ENCODE peak calls at places on chromosomes 12 and 14, in nine cellular contexts. One of them, this sample, is unnamed.

GRCh38 chr12:106030210-106031175 is 108.3 kb downstream of the NUAK1 start:
- DNase-seq in colonic mucosa: no peak
- DNase-seq in BE2C: no peak
- DNase-seq in K562: no peak
- DNase-seq in bronchial epithelial cell: peak; percentile 87
- DNase-seq in upper lobe of right lung: no peak
- DNase-seq in right lobe of liver: no peak
- DNase-seq in ovary: no peak
- DNase-seq in CD8-positive, alpha-beta memory T cell: no peak
- DNase-seq in this sample: no peak

GRCh38 chr14:65594153-65594881 is 181.8 kb downstream of the FUT8 start:
- DNase-seq in colonic mucosa: peak; percentile 73
- DNase-seq in BE2C: no peak
- DNase-seq in K562: no peak
- DNase-seq in bronchial epithelial cell: peak; percentile 35
- DNase-seq in upper lobe of right lung: no peak
- DNase-seq in right lobe of liver: peak; percentile 72
- DNase-seq in ovary: no peak
- DNase-seq in CD8-positive, alpha-beta memory T cell: no peak
- DNase-seq in this sample: no peak

GRCh38 chr12:59452259-59452658 is 143.6 kb upstream of the SLC16A7 start:
- DNase-seq in colonic mucosa: no peak
- DNase-seq in BE2C: no peak
- DNase-seq in K562: no peak
- DNase-seq in bronchial epithelial cell: peak; percentile 89
- DNase-seq in upper lobe of right lung: no peak
- DNase-seq in right lobe of liver: no peak
- DNase-seq in ovary: no peak
- DNase-seq in CD8-positive, alpha-beta memory T cell: no peak
- DNase-seq in this sample: no peak

GRCh38 chr12:84191779-84192178 is 720.8 kb downstream of the SLC6A15 start:
- DNase-seq in colonic mucosa: no peak
- DNase-seq in BE2C: no peak
- DNase-seq in K562: no peak
- DNase-seq in bronchial epithelial cell: peak; percentile 64
- DNase-seq in upper lobe of right lung: no peak
- DNase-seq in right lobe of liver: no peak
- DNase-seq in ovary: no peak
- DNase-seq in CD8-positive, alpha-beta memory T cell: no peak
- DNase-seq in this sample: no peak

GRCh38 chr12:93573552-93574223 is 1.2 kb downstream of the SOCS2 start:
- DNase-seq in colonic mucosa: peak; percentile 55
- DNase-seq in BE2C: no peak
- DNase-seq in K562: no peak
- DNase-seq in bronchial epithelial cell: peak; percentile 66
- DNase-seq in upper lobe of right lung: no peak
- DNase-seq in right lobe of liver: no peak
- DNase-seq in ovary: peak; percentile 29
- DNase-seq in CD8-positive, alpha-beta memory T cell: no peak
- DNase-seq in this sample: no peak

GRCh38 chr12:75364918-75365317 is 26.0 kb upstream of the GLIPR1L2 start:
- DNase-seq in colonic mucosa: no peak
- DNase-seq in BE2C: no peak
- DNase-seq in K562: no peak
- DNase-seq in bronchial epithelial cell: no peak
- DNase-seq in upper lobe of right lung: no peak
- DNase-seq in right lobe of liver: no peak
- DNase-seq in ovary: no peak
- DNase-seq in CD8-positive, alpha-beta memory T cell: no peak
- DNase-seq in this sample: no peak

GRCh38 chr14:70718383-70719123 is 76.8 kb downstream of the TTC9 start:
- DNase-seq in colonic mucosa: no peak
- DNase-seq in BE2C: no peak
- DNase-seq in K562: no peak
- DNase-seq in bronchial epithelial cell: peak; percentile 58
- DNase-seq in upper lobe of right lung: no peak
- DNase-seq in right lobe of liver: no peak
- DNase-seq in ovary: no peak
- DNase-seq in CD8-positive, alpha-beta memory T cell: no peak
- DNase-seq in this sample: no peak

GRCh38 chr12:111057726-111058125 is 137.3 kb upstream of the MYL2 start:
- DNase-seq in colonic mucosa: no peak
- DNase-seq in BE2C: peak; percentile 39
- DNase-seq in K562: no peak
- DNase-seq in bronchial epithelial cell: no peak
- DNase-seq in upper lobe of right lung: no peak
- DNase-seq in right lobe of liver: no peak
- DNase-seq in ovary: no peak
- DNase-seq in CD8-positive, alpha-beta memory T cell: no peak
- DNase-seq in this sample: no peak

GRCh38 chr12:15534322-15534721 is 212.0 kb downstream of the PTPRO start:
- DNase-seq in colonic mucosa: no peak
- DNase-seq in BE2C: no peak
- DNase-seq in K562: no peak
- DNase-seq in bronchial epithelial cell: no peak
- DNase-seq in upper lobe of right lung: no peak
- DNase-seq in right lobe of liver: no peak
- DNase-seq in ovary: no peak
- DNase-seq in CD8-positive, alpha-beta memory T cell: no peak
- DNase-seq in this sample: peak; percentile 43

GRCh38 chr14:94689218-94689984 is 77.2 kb downstream of the SERPINA3 start:
- DNase-seq in colonic mucosa: peak; percentile 48
- DNase-seq in BE2C: peak; percentile 80
- DNase-seq in K562: peak; percentile 64
- DNase-seq in bronchial epithelial cell: peak; percentile 4
- DNase-seq in upper lobe of right lung: peak; percentile 76
- DNase-seq in right lobe of liver: peak; percentile 66
- DNase-seq in ovary: peak; percentile 78
- DNase-seq in CD8-positive, alpha-beta memory T cell: peak; percentile 19
- DNase-seq in this sample: peak; percentile 33

GRCh38 chr12:2011641-2012607 is 7.7 kb upstream of the DCP1B start:
- DNase-seq in colonic mucosa: no peak
- DNase-seq in BE2C: no peak
- DNase-seq in K562: no peak
- DNase-seq in bronchial epithelial cell: no peak
- DNase-seq in upper lobe of right lung: no peak
- DNase-seq in right lobe of liver: peak; percentile 78
- DNase-seq in ovary: no peak
- DNase-seq in CD8-positive, alpha-beta memory T cell: no peak
- DNase-seq in this sample: no peak

GRCh38 chr12:120130011-120130410 is 13.5 kb upstream of the RAB35 start:
- DNase-seq in colonic mucosa: no peak
- DNase-seq in BE2C: no peak
- DNase-seq in K562: no peak
- DNase-seq in bronchial epithelial cell: no peak
- DNase-seq in upper lobe of right lung: no peak
- DNase-seq in right lobe of liver: no peak
- DNase-seq in ovary: no peak
- DNase-seq in CD8-positive, alpha-beta memory T cell: no peak
- DNase-seq in this sample: no peak

GRCh38 chr12:120134307-120134980 is 17.9 kb upstream of the RAB35 start:
- DNase-seq in colonic mucosa: no peak
- DNase-seq in BE2C: no peak
- DNase-seq in K562: no peak
- DNase-seq in bronchial epithelial cell: no peak
- DNase-seq in upper lobe of right lung: no peak
- DNase-seq in right lobe of liver: no peak
- DNase-seq in ovary: no peak
- DNase-seq in CD8-positive, alpha-beta memory T cell: no peak
- DNase-seq in this sample: no peak

GRCh38 chr12:120131116-120131515 is 14.6 kb upstream of the RAB35 start:
- DNase-seq in colonic mucosa: no peak
- DNase-seq in BE2C: no peak
- DNase-seq in K562: no peak
- DNase-seq in bronchial epithelial cell: no peak
- DNase-seq in upper lobe of right lung: no peak
- DNase-seq in right lobe of liver: no peak
- DNase-seq in ovary: no peak
- DNase-seq in CD8-positive, alpha-beta memory T cell: no peak
- DNase-seq in this sample: no peak

GRCh38 chr12:120132863-120133385 is 16.4 kb upstream of the RAB35 start:
- DNase-seq in colonic mucosa: no peak
- DNase-seq in BE2C: no peak
- DNase-seq in K562: no peak
- DNase-seq in bronchial epithelial cell: no peak
- DNase-seq in upper lobe of right lung: no peak
- DNase-seq in right lobe of liver: no peak
- DNase-seq in ovary: no peak
- DNase-seq in CD8-positive, alpha-beta memory T cell: no peak
- DNase-seq in this sample: peak; percentile 83

GRCh38 chr12:120132437-120132836 is 15.9 kb upstream of the RAB35 start:
- DNase-seq in colonic mucosa: no peak
- DNase-seq in BE2C: no peak
- DNase-seq in K562: no peak
- DNase-seq in bronchial epithelial cell: no peak
- DNase-seq in upper lobe of right lung: no peak
- DNase-seq in right lobe of liver: no peak
- DNase-seq in ovary: no peak
- DNase-seq in CD8-positive, alpha-beta memory T cell: no peak
- DNase-seq in this sample: no peak
- H3K36me3 ChIP-seq in colonic mucosa: peaks cover 45% of the 10 kb centered on the region
- H3K36me3 ChIP-seq in BE2C: peaks cover 99% of the 10 kb centered on the region
- H3K36me3 ChIP-seq in K562: peaks cover 98% of the 10 kb centered on the region
- H3K36me3 ChIP-seq in bronchial epithelial cell: peaks cover 52% of the 10 kb centered on the region
- H3K36me3 ChIP-seq in upper lobe of right lung: peaks cover 100% of the 10 kb centered on the region
- H3K36me3 ChIP-seq in right lobe of liver: peaks cover 5% of the 10 kb centered on the region
- H3K36me3 ChIP-seq in ovary: peaks cover 3% of the 10 kb centered on the region
- H3K36me3 ChIP-seq in CD8-positive, alpha-beta memory T cell: peaks cover 80% of the 10 kb centered on the region
- H3K36me3 ChIP-seq in this sample: peaks cover 95% of the 10 kb centered on the region

DNA sequence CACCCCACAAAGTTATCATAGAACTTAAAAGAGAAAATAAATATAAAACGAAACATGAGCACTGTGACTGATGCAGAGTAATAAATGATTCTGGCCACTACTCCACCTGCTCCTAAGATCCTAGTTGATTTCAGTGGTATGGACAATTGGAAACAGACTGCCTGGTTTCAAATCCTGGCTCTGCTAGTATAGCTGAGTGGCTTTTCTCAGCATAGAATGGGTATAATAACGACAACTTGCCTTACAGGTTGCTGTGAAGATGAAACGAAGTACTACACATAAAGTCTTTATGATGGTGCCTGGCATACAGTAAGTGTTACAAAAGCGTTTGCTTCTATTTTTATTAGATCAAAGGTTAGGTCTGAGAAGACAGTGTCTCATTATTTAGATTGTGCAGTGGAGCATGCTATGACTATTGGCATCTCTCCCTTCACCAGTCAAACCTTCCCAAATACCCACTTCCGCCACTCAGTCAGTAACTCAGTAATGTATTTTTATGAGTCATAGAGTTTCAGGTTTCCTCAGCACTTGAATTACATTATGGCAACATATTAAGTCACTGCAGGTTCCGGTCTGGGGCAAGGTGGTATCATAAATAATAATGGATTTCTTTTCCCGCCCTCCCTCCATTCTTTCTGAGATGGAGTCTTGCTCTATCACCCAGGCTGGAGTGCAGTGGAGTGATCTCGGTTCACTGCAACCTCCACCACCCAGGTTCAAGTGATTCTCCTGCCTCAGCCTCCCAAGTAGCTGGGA is 29.7 kb upstream of the NR2C1 start:
- DNase-seq in colonic mucosa: peak; percentile 31
- DNase-seq in BE2C: no peak
- DNase-seq in K562: no peak
- DNase-seq in bronchial epithelial cell: peak; percentile 99
- DNase-seq in upper lobe of right lung: no peak
- DNase-seq in right lobe of liver: no peak
- DNase-seq in ovary: no peak
- DNase-seq in CD8-positive, alpha-beta memory T cell: no peak
- DNase-seq in this sample: peak; percentile 28
- H3K36me3 ChIP-seq in colonic mucosa: no peaks in the 10 kb centered on the region
- H3K36me3 ChIP-seq in BE2C: no peaks in the 10 kb centered on the region
- H3K36me3 ChIP-seq in K562: peaks cover 22% of the 10 kb centered on the region
- H3K36me3 ChIP-seq in bronchial epithelial cell: peaks cover 6% of the 10 kb centered on the region
- H3K36me3 ChIP-seq in upper lobe of right lung: peaks cover 49% of the 10 kb centered on the region
- H3K36me3 ChIP-seq in right lobe of liver: no peaks in the 10 kb centered on the region
- H3K36me3 ChIP-seq in ovary: peaks cover 3% of the 10 kb centered on the region
- H3K36me3 ChIP-seq in CD8-positive, alpha-beta memory T cell: no peaks in the 10 kb centered on the region
- H3K36me3 ChIP-seq in this sample: peaks cover 10% of the 10 kb centered on the region

GRCh38 chr12:119700078-119700477 is 32.1 kb downstream of the PRKAB1 start:
- DNase-seq in colonic mucosa: no peak
- DNase-seq in BE2C: no peak
- DNase-seq in K562: no peak
- DNase-seq in bronchial epithelial cell: no peak
- DNase-seq in upper lobe of right lung: no peak
- DNase-seq in right lobe of liver: no peak
- DNase-seq in ovary: no peak
- DNase-seq in CD8-positive, alpha-beta memory T cell: no peak
- DNase-seq in this sample: no peak
- H3K36me3 ChIP-seq in colonic mucosa: no peaks in the 10 kb centered on the region
- H3K36me3 ChIP-seq in BE2C: peaks cover 43% of the 10 kb centered on the region
- H3K36me3 ChIP-seq in K562: peaks cover 48% of the 10 kb centered on the region
- H3K36me3 ChIP-seq in bronchial epithelial cell: peaks cover 1% of the 10 kb centered on the region
- H3K36me3 ChIP-seq in upper lobe of right lung: peaks cover 3% of the 10 kb centered on the region
- H3K36me3 ChIP-seq in right lobe of liver: no peaks in the 10 kb centered on the region
- H3K36me3 ChIP-seq in ovary: no peaks in the 10 kb centered on the region
- H3K36me3 ChIP-seq in CD8-positive, alpha-beta memory T cell: no peaks in the 10 kb centered on the region
- H3K36me3 ChIP-seq in this sample: peaks cover 85% of the 10 kb centered on the region

GRCh38 chr14:69237584-69237983 is 22.4 kb upstream of the GALNT16 start:
- DNase-seq in colonic mucosa: no peak
- DNase-seq in BE2C: no peak
- DNase-seq in K562: no peak
- DNase-seq in bronchial epithelial cell: no peak
- DNase-seq in upper lobe of right lung: no peak
- DNase-seq in right lobe of liver: no peak
- DNase-seq in ovary: no peak
- DNase-seq in CD8-positive, alpha-beta memory T cell: no peak
- DNase-seq in this sample: no peak

GRCh38 chr14:69235708-69236107 is 24.2 kb upstream of the GALNT16 start:
- DNase-seq in colonic mucosa: no peak
- DNase-seq in BE2C: no peak
- DNase-seq in K562: no peak
- DNase-seq in bronchial epithelial cell: no peak
- DNase-seq in upper lobe of right lung: no peak
- DNase-seq in right lobe of liver: no peak
- DNase-seq in ovary: no peak
- DNase-seq in CD8-positive, alpha-beta memory T cell: no peak
- DNase-seq in this sample: no peak

GRCh38 chr14:69234106-69234505 is 25.9 kb upstream of the GALNT16 start:
- DNase-seq in colonic mucosa: no peak
- DNase-seq in BE2C: no peak
- DNase-seq in K562: no peak
- DNase-seq in bronchial epithelial cell: no peak
- DNase-seq in upper lobe of right lung: no peak
- DNase-seq in right lobe of liver: no peak
- DNase-seq in ovary: no peak
- DNase-seq in CD8-positive, alpha-beta memory T cell: no peak
- DNase-seq in this sample: no peak

GRCh38 chr14:69238883-69239282 is 21.1 kb upstream of the GALNT16 start:
- DNase-seq in colonic mucosa: no peak
- DNase-seq in BE2C: no peak
- DNase-seq in K562: no peak
- DNase-seq in bronchial epithelial cell: no peak
- DNase-seq in upper lobe of right lung: no peak
- DNase-seq in right lobe of liver: no peak
- DNase-seq in ovary: no peak
- DNase-seq in CD8-positive, alpha-beta memory T cell: no peak
- DNase-seq in this sample: no peak

DNA sequence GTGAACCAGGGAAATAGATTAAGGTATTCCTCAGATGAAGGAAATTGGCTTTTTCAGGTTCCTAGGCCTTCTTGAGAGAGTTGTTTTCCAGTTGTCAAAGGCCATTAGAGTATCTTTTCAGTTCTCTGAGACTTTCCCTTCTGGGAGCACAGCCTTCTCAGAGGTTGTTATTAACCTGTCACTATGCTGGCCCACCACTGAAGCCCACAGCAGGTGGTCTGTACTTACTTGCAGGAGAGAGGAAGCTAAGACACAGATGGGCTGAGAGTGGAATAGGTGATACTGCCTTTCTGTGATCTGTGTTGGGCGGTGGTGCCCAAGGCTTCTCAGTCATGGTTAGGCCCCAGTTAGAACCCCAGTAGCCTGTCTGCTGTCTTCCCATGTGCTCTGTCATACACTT is 22.8 kb upstream of the GALNT16 start:
- DNase-seq in colonic mucosa: no peak
- DNase-seq in BE2C: no peak
- DNase-seq in K562: no peak
- DNase-seq in bronchial epithelial cell: no peak
- DNase-seq in upper lobe of right lung: no peak
- DNase-seq in right lobe of liver: no peak
- DNase-seq in ovary: no peak
- DNase-seq in CD8-positive, alpha-beta memory T cell: no peak
- DNase-seq in this sample: no peak
- H3K36me3 ChIP-seq in colonic mucosa: peaks cover 8% of the 10 kb centered on the region
- H3K36me3 ChIP-seq in BE2C: peaks cover 33% of the 10 kb centered on the region
- H3K36me3 ChIP-seq in K562: peaks cover 5% of the 10 kb centered on the region
- H3K36me3 ChIP-seq in bronchial epithelial cell: peaks cover 14% of the 10 kb centered on the region
- H3K36me3 ChIP-seq in upper lobe of right lung: peaks cover 74% of the 10 kb centered on the region
- H3K36me3 ChIP-seq in right lobe of liver: no peaks in the 10 kb centered on the region
- H3K36me3 ChIP-seq in ovary: no peaks in the 10 kb centered on the region
- H3K36me3 ChIP-seq in CD8-positive, alpha-beta memory T cell: peaks cover 19% of the 10 kb centered on the region
- H3K36me3 ChIP-seq in this sample: no peaks in the 10 kb centered on the region